ENCODE peak calls at places on chromosomes 6 and 20, in six cellular contexts. J is activated naive CD4-positive, alpha-beta T cell treated with Interleukin-2 at 50 U/mL for 16 hours; N is suprapubic skin; H is GM12865; W is IMR-90; V is NCI-H1105 treated with DMSO at 0.1 percent for 48 hours. R is an unnamed sample.

GRCh38 chr20:46709459-46710148 is at the start of gene SLC2A10:
- DNase-seq in N (peak), W (peak), J (no peak), H (no peak), V (no peak), R (no peak)

GRCh38 chr20:41300906-41301305 is 16.6 kb downstream of the ZHX3 start:
- DNase-seq in J (no peak), W (no peak), H (no peak), N (no peak), V (no peak), R (no peak)

GRCh38 chr6:79648315-79648714 is 17.2 kb downstream of the SH3BGRL2 start:
- DNase-seq in N (no peak), J (no peak), V (no peak), H (no peak), W (no peak), R (no peak)

GRCh38 chr6:48419992-48420391 is 309.0 kb upstream of the PTCHD4 start:
- DNase-seq in N (no peak), H (no peak), W (no peak), J (no peak), V (no peak), R (no peak)

GRCh38 chr6:88166901-88167624 is 916 bp upstream of the CNR1 start:
- DNase-seq in J (no peak), W (no peak), H (peak), V (peak), N (no peak), R (no peak)

GRCh38 chr20:9672976-9673375 is 158.6 kb downstream of the LAMP5 start:
- DNase-seq in J (no peak), N (no peak), W (no peak), H (no peak), V (no peak), R (no peak)

GRCh38 chr20:20136313-20136712 is 84.0 kb downstream of the CFAP61 start:
- DNase-seq in V (no peak), N (no peak), W (no peak), J (no peak), H (no peak), R (no peak)

GRCh38 chr20:34328928-34329677 is 25.9 kb upstream of the AHCY start:
- DNase-seq in J (no peak), N (no peak), V (no peak), W (peak), H (no peak), R (no peak)

GRCh38 chr20:51350941-51351631 is 191.4 kb downstream of the NFATC2 start:
- DNase-seq in W (peak), V (no peak), N (no peak), J (no peak), H (no peak), R (no peak)

GRCh38 chr20:57451759-57452661 is 60.8 kb downstream of the RBM38 start:
- DNase-seq in J (no peak), H (peak), V (no peak), N (no peak), W (no peak), R (no peak)

GRCh38 chr6:165678429-165678828 is 15.4 kb upstream of the PDE10A start:
- DNase-seq in J (no peak), W (no peak), H (no peak), V (no peak), N (no peak), R (no peak)

GRCh38 chr6:36834576-36835293 is 4.5 kb downstream of the CPNE5 start:
- DNase-seq in N (no peak), W (no peak), J (no peak), H (no peak), V (no peak), R (no peak)

GRCh38 chr6:167037762-167038161 is 38.6 kb downstream of the CEP43 start:
- DNase-seq in W (no peak), J (no peak), H (no peak), V (no peak), N (no peak), R (no peak)

GRCh38 chr20:1900321-1900791 is 5.1 kb downstream of the SIRPA start:
- DNase-seq in N (no peak), V (peak), J (no peak), W (peak), H (peak), R (no peak)

GRCh38 chr20:2297352-2297717 is 1.5 kb downstream of the TGM3 start:
- DNase-seq in V (no peak), H (no peak), J (no peak), W (no peak), N (no peak), R (no peak)

GRCh38 chr6:88599561-88599960 is 363.9 kb downstream of the RNGTT start:
- DNase-seq in H (peak), J (no peak), N (no peak), V (no peak), W (no peak), R (no peak)

GRCh38 chr6:88006559-88006958 is 41.1 kb upstream of the SPACA1 start:
- DNase-seq in V (no peak), J (no peak), N (no peak), H (no peak), W (no peak), R (no peak)

GRCh38 chr20:59123011-59123676 is 40.5 kb upstream of the ZNF831 start:
- DNase-seq in W (no peak), H (no peak), J (peak), V (no peak), N (no peak), R (peak)

GRCh38 chr20:20237093-20237959 is 130.6 kb upstream of the INSM1 start:
- DNase-seq in J (peak), H (peak), N (no peak), W (peak), V (peak), R (peak)

GRCh38 chr20:8385247-8385646 is 253.2 kb downstream of the PLCB1 start:
- DNase-seq in N (no peak), J (no peak), W (peak), H (peak), V (no peak), R (no peak)

GRCh38 chr6:138538390-138539031 is 39.2 kb upstream of the NHSL1 start:
- DNase-seq in W (peak), H (no peak), V (no peak), J (no peak), N (no peak), R (no peak)

GRCh38 chr6:33696538-33697518 is 14.7 kb downstream of the UQCC2 start:
- DNase-seq in J (no peak), V (peak), W (peak), N (no peak), H (peak), R (no peak)

R was measured in stimulated activated CD4-positive, alpha-beta T cell treated with anti-CD3 and anti-CD28 coated beads, Interleukin-4, amount 100 ng/mL, for 1 hour.